ENCODE peak calls at places on chromosomes 6 and 20, in eight cellular contexts. V is A549; J is colonic mucosa; I is CD4-positive, alpha-beta T cell; K is T-helper 2 cell; Y is SW 1271; H is hypothalamus; C is body of pancreas. F is an unnamed sample.
A peak's percentile ranks its signal among the peaks of the same experiment; 100 is the strongest.

GRCh38 chr6:109475625-109476024 is 7.4 kb downstream of the ZBTB24 start:
- DNase-seq in C (no peak), I (no peak), H (no peak), J (no peak), Y (no peak), V (no peak), K (no peak), F (no peak)

GRCh38 chr6:28940294-28940858 is 16.6 kb upstream of the TRIM27 start:
- DNase-seq in K (no peak), H (peak; percentile 52), V (no peak), C (peak; percentile 39), Y (peak; percentile 92), J (peak; percentile 78), I (peak; percentile 47), F (peak; percentile 75)

GRCh38 chr20:6525447-6526303 is 241.8 kb upstream of the BMP2 start:
- DNase-seq in V (no peak), J (no peak), Y (no peak), I (no peak), C (no peak), K (no peak), H (no peak), F (peak; percentile 31)

GRCh38 chr20:24870876-24871275 is 78.2 kb upstream of the CST7 start:
- DNase-seq in V (no peak), Y (no peak), H (no peak), C (no peak), K (no peak), I (no peak), J (no peak), F (no peak)

GRCh38 chr6:19892250-19892649 is 55.1 kb downstream of the ID4 start:
- DNase-seq in I (no peak), V (no peak), H (no peak), Y (no peak), C (peak; percentile 80), J (no peak), K (no peak), F (peak; percentile 96)

GRCh38 chr6:147169529-147169928 is 34.7 kb upstream of the STXBP5 start:
- DNase-seq in C (no peak), I (no peak), K (no peak), H (no peak), V (no peak), Y (no peak), J (no peak), F (no peak)

GRCh38 chr6:119349341-119350201 is at the start of gene MAN1A1:
- DNase-seq in V (peak; percentile 62), I (peak; percentile 91), K (peak; percentile 79), J (peak; percentile 92), Y (peak; percentile 49), H (peak; percentile 80), C (peak; percentile 88), F (peak; percentile 60)

GRCh38 chr20:11676618-11677289 is 240.9 kb upstream of the BTBD3 start:
- DNase-seq in V (peak; percentile 68), J (peak; percentile 50), Y (peak; percentile 58), C (peak; percentile 67), K (no peak), I (no peak), H (peak; percentile 4), F (peak; percentile 27)

GRCh38 chr6:73369157-73369556 is 540 bp downstream of the OOEP start:
- DNase-seq in H (no peak), K (no peak), J (no peak), I (no peak), Y (no peak), V (no peak), C (no peak), F (no peak)

GRCh38 chr6:103707596-103708325 is 1152.0 kb downstream of the HACE1 start:
- DNase-seq in J (no peak), I (no peak), K (no peak), C (no peak), H (no peak), V (no peak), Y (no peak), F (no peak)

GRCh38 chr6:10461850-10462249 is 47.0 kb upstream of the TFAP2A start:
- DNase-seq in K (no peak), C (no peak), H (no peak), Y (no peak), V (no peak), J (no peak), I (no peak), F (no peak)

GRCh38 chr20:21189761-21190523 is 64.1 kb downstream of the KIZ start:
- DNase-seq in C (no peak), I (no peak), H (no peak), Y (no peak), V (no peak), J (no peak), K (no peak), F (no peak)

GRCh38 chr20:5364997-5365597 is 48.3 kb upstream of the PROKR2 start:
- DNase-seq in Y (no peak), I (no peak), V (no peak), K (no peak), H (no peak), J (no peak), C (no peak), F (no peak)

GRCh38 chr20:1478566-1478965 is 11.9 kb upstream of the NSFL1C start:
- DNase-seq in Y (peak; percentile 55), C (no peak), H (no peak), J (no peak), I (no peak), V (peak; percentile 75), K (no peak), F (peak; percentile 96)

GRCh38 chr20:58130156-58130555 is 98.3 kb downstream of the ANKRD60 start:
- DNase-seq in H (no peak), Y (no peak), C (no peak), K (no peak), J (no peak), V (no peak), I (no peak), F (no peak)

GRCh38 chr6:18585032-18585573 is 198.0 kb downstream of the RNF144B start:
- DNase-seq in C (no peak), V (no peak), I (no peak), K (no peak), Y (no peak), J (peak; percentile 48), H (no peak), F (peak; percentile 48)